ENCODE peak calls at places on chromosomes 6 and 20, in five cellular contexts. P is ovary, H is uterus, Q is body of pancreas, F is heart left ventricle. X is an unnamed sample.

GRCh38 chr6:34664270-34664971 is 32.1 kb downstream of the ILRUN start:
- DNase-seq in P (no peak), H (no peak), F (no peak), Q (no peak), X (peak; percentile 79)

GRCh38 chr6:91087864-91088263 is 501.0 kb upstream of the MAP3K7 start:
- DNase-seq in P (no peak), F (no peak), Q (no peak), H (no peak), X (no peak)

GRCh38 chr20:11080010-11080409 is 406.2 kb upstream of the JAG1 start:
- DNase-seq in F (no peak), P (no peak), Q (no peak), H (no peak), X (no peak)

GRCh38 chr6:44131880-44132279 is 4.5 kb downstream of the TMEM63B start:
- DNase-seq in Q (peak; percentile 53), H (no peak), P (no peak), F (no peak), X (no peak)

GRCh38 chr20:10986586-10986985 is 312.8 kb upstream of the JAG1 start:
- DNase-seq in F (no peak), P (no peak), Q (no peak), H (no peak), X (no peak)

GRCh38 chr6:123648020-123648580 is 11.3 kb upstream of the TRDN start:
- DNase-seq in F (no peak), Q (no peak), H (no peak), P (no peak), X (no peak)

GRCh38 chr6:16684896-16685554 is 76.2 kb downstream of the ATXN1 start:
- DNase-seq in H (no peak), Q (no peak), P (no peak), F (no peak), X (no peak)

GRCh38 chr20:24488064-24488799 is 18.8 kb downstream of the SYNDIG1 start:
- DNase-seq in P (no peak), H (no peak), Q (no peak), F (no peak), X (no peak)

DNA sequence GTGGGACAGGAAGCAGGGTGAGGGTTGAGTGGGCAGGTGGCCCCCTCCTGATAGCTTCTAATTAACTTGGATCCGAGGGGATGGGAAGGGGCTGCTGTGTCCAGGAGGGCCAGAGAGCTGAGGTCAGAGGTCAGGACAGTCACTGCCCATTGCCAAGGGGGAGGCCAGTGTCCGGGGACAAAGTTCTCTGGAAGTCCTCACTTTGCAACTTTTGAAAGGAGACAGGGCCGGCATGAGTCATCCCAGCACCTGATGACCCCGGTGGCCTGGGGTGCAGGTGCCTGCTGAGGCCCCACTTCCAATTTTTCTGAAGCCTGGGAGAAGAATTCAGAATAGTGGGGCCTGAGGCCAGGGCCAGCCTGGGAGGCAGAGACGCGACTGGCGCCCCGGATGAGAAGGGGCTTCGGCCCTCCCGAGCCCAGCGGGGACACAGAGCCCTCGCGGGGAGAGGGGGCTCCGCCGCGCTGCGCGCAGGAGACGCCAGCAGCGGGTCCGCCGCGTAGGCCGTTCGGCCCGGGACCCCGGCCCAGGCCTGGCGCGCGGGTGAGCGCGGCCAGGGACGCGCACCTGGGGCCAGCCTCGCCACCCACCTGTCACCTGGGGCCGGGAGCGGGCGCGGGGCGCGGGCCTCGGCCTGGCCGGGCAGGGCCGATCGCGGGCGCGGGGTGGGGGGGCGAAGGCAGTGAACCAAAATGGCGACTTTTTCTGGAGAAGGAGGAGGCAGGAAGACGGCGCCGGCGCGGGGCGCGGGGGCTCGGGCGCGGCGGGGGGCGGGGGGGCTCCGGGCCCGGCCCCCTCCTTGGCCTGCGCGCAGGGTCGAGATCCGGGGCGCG is 586 bp downstream of the ZNF512B start:
- DNase-seq in F (peak; percentile 45), H (peak; percentile 23), P (peak; percentile 73), Q (no peak), X (peak; percentile 19)
- TF ChIP-seq POLR2A in F (no peak), H (no peak), P (no peak), Q (no peak), X (no peak)

GRCh38 chr6:5302220-5302946 is 41.1 kb downstream of the FARS2 start:
- DNase-seq in H (no peak), P (peak; percentile 43), F (no peak), Q (no peak), X (peak; percentile 83)
- TF ChIP-seq POLR2A in H (no peak), P (no peak), F (no peak), Q (no peak), X (no peak)

DNA sequence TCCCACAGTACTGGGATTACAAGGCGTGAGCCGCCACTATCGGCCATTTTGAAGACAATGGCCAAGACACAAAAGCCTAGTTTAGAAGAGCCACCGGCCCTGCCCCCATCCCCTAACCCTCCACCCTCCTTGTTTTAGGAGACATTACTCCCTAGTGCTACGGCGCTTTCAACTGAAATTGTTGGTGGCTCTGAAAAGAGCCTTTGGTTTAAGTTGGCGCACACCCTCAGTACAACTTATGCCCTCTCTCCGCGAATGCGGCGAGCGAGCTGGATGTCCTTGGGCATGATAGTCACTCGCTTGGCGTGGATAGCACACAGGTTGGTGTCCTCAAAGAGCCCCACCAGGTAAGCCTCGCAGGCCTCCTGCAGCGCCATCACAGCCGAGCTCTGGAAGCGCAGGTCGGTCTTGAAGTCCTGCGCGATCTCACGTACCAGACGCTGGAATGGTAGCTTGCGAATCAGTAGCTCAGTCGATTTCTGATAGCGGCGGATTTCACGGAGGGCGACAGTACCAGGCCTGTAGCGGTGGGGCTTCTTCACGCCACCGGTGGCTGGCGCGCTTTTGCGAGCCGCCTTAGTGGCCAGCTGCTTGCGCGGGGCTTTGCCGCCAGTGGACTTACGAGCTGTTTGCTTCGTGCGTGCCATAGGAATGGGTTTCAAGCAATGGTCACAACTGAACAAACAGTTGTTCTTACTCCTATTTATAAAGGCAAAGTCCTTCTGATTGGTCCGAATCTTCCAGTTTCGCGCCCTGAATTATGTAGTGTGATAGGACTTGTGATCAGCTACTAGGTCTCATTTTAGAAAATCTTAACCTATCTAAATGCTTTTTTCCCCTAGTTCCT is 114.8 kb upstream of the BTN3A2 start:
- DNase-seq in P (no peak), Q (peak; percentile 20), F (peak; percentile 41), H (peak; percentile 41), X (peak; percentile 95)
- TF ChIP-seq POLR2A in P (no peak), Q (no peak), F (no peak), H (peak; percentile 5), X (peak; percentile 100)

DNA sequence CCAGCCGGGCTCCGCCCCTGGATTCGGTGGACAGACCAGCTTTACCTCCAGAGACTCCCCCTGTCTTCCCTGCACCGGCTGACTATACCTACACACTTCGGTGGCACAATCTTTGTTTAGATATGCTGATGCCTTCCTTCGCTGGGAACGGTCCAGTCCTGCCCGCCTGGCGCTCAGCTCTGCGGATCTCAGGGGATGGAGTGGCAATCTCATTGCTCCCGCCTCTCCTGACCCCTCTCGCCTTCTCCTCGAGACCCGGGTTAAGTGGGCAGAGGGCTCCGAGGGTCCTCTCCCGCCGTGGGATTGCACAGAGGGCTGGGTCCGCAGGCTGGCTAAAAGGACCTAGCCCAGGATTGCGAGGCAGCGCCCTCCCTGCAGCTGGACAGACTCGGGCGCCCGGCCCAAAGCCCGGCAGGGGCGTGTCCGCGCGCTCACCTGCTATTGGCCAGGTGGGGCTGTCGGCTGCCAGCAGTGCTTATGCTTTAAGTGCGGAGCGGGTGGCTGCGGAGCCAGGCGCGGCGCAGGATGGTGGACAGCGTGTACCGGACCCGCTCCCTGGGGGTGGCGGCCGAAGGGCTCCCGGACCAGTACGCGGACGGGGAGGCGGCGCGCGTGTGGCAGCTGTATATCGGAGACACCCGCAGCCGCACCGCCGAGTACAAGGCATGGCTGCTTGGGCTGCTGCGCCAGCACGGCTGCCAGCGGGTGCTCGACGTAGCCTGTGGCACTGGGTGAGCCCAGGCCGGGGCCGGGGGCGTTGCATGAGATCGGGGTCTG is at the start of gene GNMT:
- DNase-seq in H (peak; percentile 39), F (peak; percentile 48), Q (peak; percentile 96), P (peak; percentile 74), X (peak; percentile 41)
- TF ChIP-seq POLR2A in H (no peak), F (no peak), Q (peak; percentile 99), P (no peak), X (no peak)

GRCh38 chr6:85455627-85456026 is 5.7 kb downstream of the NT5E start:
- DNase-seq in H (no peak), P (no peak), F (no peak), Q (no peak), X (no peak)

GRCh38 chr6:85452441-85452881 is 2.6 kb downstream of the NT5E start:
- DNase-seq in Q (no peak), H (no peak), P (no peak), F (no peak), X (no peak)

GRCh38 chr6:85453052-85453451 is 3.2 kb downstream of the NT5E start:
- DNase-seq in P (no peak), H (no peak), Q (no peak), F (no peak), X (no peak)

GRCh38 chr6:85451586-85452306 is 1.9 kb downstream of the NT5E start:
- DNase-seq in H (no peak), Q (no peak), P (no peak), F (no peak), X (no peak)

GRCh38 chr6:85453490-85453889 is 3.6 kb downstream of the NT5E start:
- DNase-seq in Q (no peak), H (no peak), P (no peak), F (no peak), X (no peak)
- TF ChIP-seq POLR2A in Q (no peak), H (no peak), P (no peak), F (no peak), X (no peak)

GRCh38 chr6:46129634-46130505 is at the start of gene ENPP4:
- DNase-seq in H (peak; percentile 54), Q (peak; percentile 92), P (peak; percentile 77), F (peak; percentile 84), X (peak; percentile 95)
- TF ChIP-seq POLR2A in H (peak; percentile 56), Q (peak; percentile 71), P (peak; percentile 42), F (no peak), X (peak; percentile 86)

X was measured in erythroblast.